ENCODE peak calls at places on chromosomes 16 and 17, in nine cellular contexts. C is IMR-90; L is HL-60; A is CD4-positive, alpha-beta T cell; T is uterus; R is body of pancreas; K is cardiac fibroblast; E is retinal pigment epithelial cell; G is fibroblast of villous mesenchyme. M is an unnamed sample.

GRCh38 chr17:27224526-27225315 is 69.2 kb upstream of the WSB1 start:
- DNase-seq in C (no peak), L (no peak), A (no peak), T (no peak), R (no peak), K (no peak), E (no peak), G (peak; percentile 33), M (no peak)

GRCh38 chr17:38320482-38320881 is 23.3 kb downstream of the GPR179 start:
- DNase-seq in C (no peak), L (no peak), A (no peak), T (no peak), R (no peak), K (no peak), E (no peak), G (no peak), M (no peak)

GRCh38 chr17:79837888-79838540 is 1.2 kb downstream of the CBX4 start:
- DNase-seq in C (no peak), L (peak; percentile 35), A (peak; percentile 55), T (no peak), R (peak; percentile 31), K (no peak), E (no peak), G (peak; percentile 48), M (no peak)

GRCh38 chr16:89217388-89218191 is at the start of gene ZNF778:
- DNase-seq in C (peak; percentile 77), L (peak; percentile 65), A (peak; percentile 72), T (peak; percentile 79), R (peak; percentile 87), K (peak; percentile 84), E (peak; percentile 35), G (peak; percentile 87), M (no peak)

GRCh38 chr16:24966031-24966430 is 49.1 kb downstream of the ARHGAP17 start:
- DNase-seq in C (no peak), L (no peak), A (no peak), T (no peak), R (no peak), K (no peak), E (no peak), G (no peak), M (no peak)

GRCh38 chr16:67441289-67441753 is 10.4 kb downstream of the HSD11B2 start:
- DNase-seq in C (no peak), L (no peak), A (no peak), T (no peak), R (peak; percentile 96), K (no peak), E (no peak), G (no peak), M (no peak)

GRCh38 chr17:38730526-38731379 is 612 bp downstream of the CISD3 start:
- DNase-seq in C (peak; percentile 42), L (peak; percentile 18), A (no peak), T (peak; percentile 70), R (peak; percentile 98), K (peak; percentile 66), E (no peak), G (peak; percentile 76), M (no peak)

GRCh38 chr16:87276091-87276561 is 41.1 kb downstream of the C16orf95 start:
- DNase-seq in C (no peak), L (no peak), A (no peak), T (no peak), R (no peak), K (no peak), E (no peak), G (no peak), M (no peak)

GRCh38 chr16:20903116-20903888 is 2.7 kb downstream of the LYRM1 start:
- DNase-seq in C (no peak), L (peak; percentile 65), A (no peak), T (no peak), R (no peak), K (no peak), E (no peak), G (peak; percentile 64), M (no peak)

GRCh38 chr16:69325784-69326171 is 4.6 kb downstream of the PDF start:
- DNase-seq in C (no peak), L (no peak), A (no peak), T (no peak), R (no peak), K (no peak), E (no peak), G (no peak), M (no peak)

GRCh38 chr17:63356275-63356905 is 89.7 kb downstream of the CYB561 start:
- DNase-seq in C (peak; percentile 86), L (no peak), A (no peak), T (no peak), R (no peak), K (peak; percentile 88), E (no peak), G (peak; percentile 74), M (no peak)

GRCh38 chr16:69618307-69618706 is 52.5 kb downstream of the NFAT5 start:
- DNase-seq in C (no peak), L (no peak), A (no peak), T (no peak), R (no peak), K (peak; percentile 35), E (no peak), G (no peak), M (no peak)

GRCh38 chr17:81039096-81039495 is 4.1 kb downstream of the BAIAP2 start:
- DNase-seq in C (no peak), L (no peak), A (no peak), T (no peak), R (no peak), K (no peak), E (no peak), G (no peak), M (no peak)

DNA sequence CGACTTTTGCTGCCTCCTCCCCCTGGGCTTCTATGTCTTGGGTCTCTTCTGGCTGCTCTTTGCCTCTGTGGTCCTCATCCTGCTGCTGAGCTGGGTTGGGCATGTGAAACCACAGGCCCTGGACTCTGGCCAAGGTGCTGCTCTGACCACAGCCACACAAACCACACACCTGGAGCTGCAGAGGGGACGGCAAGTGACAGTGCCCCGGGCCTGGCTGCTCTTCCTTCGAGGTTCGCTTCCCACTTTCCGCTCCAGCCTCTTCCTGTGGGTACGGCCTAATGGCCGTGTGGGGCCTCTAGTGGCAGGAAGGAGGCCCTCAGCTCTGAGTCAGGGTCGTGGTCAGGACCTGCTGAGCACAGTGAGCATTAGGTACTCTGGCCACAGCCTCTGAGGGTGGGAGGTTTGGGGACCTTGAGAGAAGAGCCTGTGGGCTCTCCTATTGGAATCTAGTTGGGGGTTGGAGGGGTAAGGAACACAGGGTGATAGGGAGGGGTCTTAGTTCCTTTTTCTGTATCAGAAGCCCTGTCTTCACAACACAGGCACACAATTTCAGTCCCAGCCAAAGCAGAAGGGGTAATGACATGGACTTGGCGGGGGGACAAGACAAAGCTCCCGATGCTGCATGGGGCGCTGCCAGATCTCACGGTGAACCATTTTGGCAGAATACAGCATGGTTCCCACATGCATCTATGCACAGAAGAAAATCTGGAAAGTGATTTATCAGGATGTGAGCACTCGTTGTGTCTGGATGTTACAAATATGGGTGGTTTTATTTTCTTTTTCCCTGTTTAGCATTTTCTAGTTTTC is 2.3 kb downstream of the GP1BA start:
- DNase-seq in C (peak; percentile 38), L (peak; percentile 57), A (no peak), T (no peak), R (peak; percentile 52), K (peak; percentile 41), E (no peak), G (peak; percentile 42), M (no peak)
- TF ChIP-seq CTCF in C (peak; percentile 34), L (no peak), A (no peak), T (no peak), R (no peak), K (peak; percentile 40), E (peak; percentile 51), G (peak; percentile 52), M (peak; percentile 38)

GRCh38 chr16:3215601-3216262 is 19.2 kb downstream of the ZNF200 start:
- DNase-seq in C (no peak), L (no peak), A (no peak), T (no peak), R (no peak), K (no peak), E (no peak), G (no peak), M (no peak)

GRCh38 chr16:3212567-3212966 is 22.4 kb downstream of the ZNF200 start:
- DNase-seq in C (no peak), L (no peak), A (no peak), T (no peak), R (no peak), K (no peak), E (no peak), G (no peak), M (no peak)

GRCh38 chr16:3216263-3216640 is 18.7 kb downstream of the ZNF200 start:
- DNase-seq in C (no peak), L (no peak), A (peak; percentile 12), T (no peak), R (no peak), K (no peak), E (no peak), G (no peak), M (no peak)

GRCh38 chr16:3212006-3212405 is 23.0 kb downstream of the ZNF200 start:
- DNase-seq in C (no peak), L (no peak), A (no peak), T (no peak), R (no peak), K (no peak), E (no peak), G (no peak), M (no peak)

GRCh38 chr16:3214904-3215600 is 19.9 kb downstream of the ZNF200 start:
- DNase-seq in C (no peak), L (peak; percentile 25), A (peak; percentile 43), T (no peak), R (no peak), K (no peak), E (no peak), G (no peak), M (no peak)
- TF ChIP-seq CTCF in C (no peak), L (no peak), A (no peak), T (no peak), R (no peak), K (no peak), E (no peak), G (no peak), M (no peak)

DNA sequence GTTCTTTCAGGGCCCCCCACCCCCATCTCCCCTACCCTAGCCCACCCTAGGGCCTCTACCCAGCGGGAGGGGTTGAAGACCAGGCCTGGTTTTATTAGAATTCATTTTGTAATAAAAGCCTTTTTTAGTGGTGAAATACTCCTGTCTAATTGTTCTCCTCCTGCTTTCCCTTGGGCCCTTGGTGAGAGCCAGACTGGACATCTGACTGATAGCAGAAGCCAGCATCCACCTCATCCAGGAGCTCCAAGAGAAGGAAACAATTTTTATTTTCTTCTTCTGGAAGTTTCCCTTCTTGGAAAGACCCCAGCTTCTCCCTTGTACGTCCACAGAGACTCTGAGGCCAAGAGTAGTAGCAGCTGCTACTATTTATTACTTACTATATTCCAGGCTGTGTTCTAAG is 4.1 kb upstream of the PHKG2 start:
- DNase-seq in C (no peak), L (no peak), A (no peak), T (peak; percentile 61), R (no peak), K (no peak), E (no peak), G (no peak), M (no peak)
- TF ChIP-seq CTCF in C (no peak), L (no peak), A (no peak), T (no peak), R (no peak), K (no peak), E (no peak), G (no peak), M (no peak)

DNA sequence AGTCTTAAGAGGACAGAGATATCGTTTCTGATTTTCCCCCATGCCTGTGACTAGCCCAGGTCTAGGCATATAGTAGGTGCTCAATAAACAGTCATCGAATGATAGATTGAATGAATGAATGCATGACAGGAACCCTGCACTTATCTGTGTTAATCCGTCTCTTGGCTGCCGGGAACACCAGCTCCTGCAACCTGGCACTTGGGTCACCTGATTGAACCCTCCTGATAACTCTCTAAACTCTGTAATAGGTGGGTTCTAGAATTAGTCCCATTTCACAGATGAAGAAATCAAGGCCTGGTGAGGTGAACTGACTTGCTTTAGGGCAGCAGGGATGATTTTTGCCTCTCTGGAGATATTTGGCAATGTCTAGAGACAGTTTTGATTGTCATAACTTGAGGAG is 43.7 kb downstream of the ABCC1 start:
- DNase-seq in C (no peak), L (no peak), A (no peak), T (no peak), R (no peak), K (no peak), E (no peak), G (no peak), M (no peak)
- TF ChIP-seq CTCF in C (no peak), L (no peak), A (no peak), T (no peak), R (no peak), K (no peak), E (no peak), G (no peak), M (no peak)